ENCODE peak calls at places on chromosomes 3 and 15, in ten cellular contexts. I, L, F, B, E, D, K, X, N and V are unnamed samples.

GRCh38 chr3:157136647-157137387 is 23.1 kb downstream of the CCNL1 start:
- DNase-seq in I (peak), L (peak), F (peak), B (no peak), E (no peak), D (no peak), K (peak), X (peak), N (peak), V (peak)

GRCh38 chr3:130609166-130609574 is 92.2 kb downstream of the COL6A6 start:
- DNase-seq in I (peak), L (peak), F (no peak), B (no peak), E (no peak), D (no peak), K (peak), X (peak), N (peak), V (no peak)

GRCh38 chr3:197010556-197011351 is 18.9 kb downstream of the MELTF start:
- DNase-seq in I (no peak), L (peak), F (no peak), B (no peak), E (no peak), D (no peak), K (no peak), X (no peak), N (no peak), V (no peak)

GRCh38 chr3:46866032-46866595 is 2.9 kb upstream of the MYL3 start:
- DNase-seq in I (no peak), L (peak), F (no peak), B (no peak), E (no peak), D (no peak), K (no peak), X (no peak), N (no peak), V (no peak)

GRCh38 chr3:15096026-15096425 is 2.9 kb downstream of the RBSN start:
- DNase-seq in I (no peak), L (no peak), F (no peak), B (no peak), E (no peak), D (no peak), K (no peak), X (no peak), N (no peak), V (no peak)

GRCh38 chr15:42134617-42135243 is 21.7 kb downstream of the PLA2G4F start:
- DNase-seq in I (no peak), L (no peak), F (peak), B (no peak), E (no peak), D (no peak), K (no peak), X (no peak), N (no peak), V (no peak)

GRCh38 chr3:95615592-95616310 is 1198.6 kb upstream of the EPHA6 start:
- DNase-seq in I (no peak), L (no peak), F (peak), B (no peak), E (no peak), D (peak), K (no peak), X (no peak), N (no peak), V (no peak)

GRCh38 chr3:149479621-149480325 is 5.3 kb downstream of the TM4SF4 start:
- DNase-seq in I (peak), L (no peak), F (no peak), B (no peak), E (no peak), D (peak), K (no peak), X (peak), N (no peak), V (no peak)

GRCh38 chr15:25177955-25178801 is 223.4 kb downstream of the SNRPN start:
- DNase-seq in I (no peak), L (peak), F (no peak), B (no peak), E (no peak), D (no peak), K (peak), X (no peak), N (no peak), V (no peak)

GRCh38 chr3:184135149-184135910 is at the start of gene EIF2B5:
- DNase-seq in I (peak), L (peak), F (peak), B (peak), E (peak), D (peak), K (peak), X (peak), N (peak), V (peak)

GRCh38 chr3:111929484-111929883 is 49.3 kb upstream of the ABHD10 start:
- DNase-seq in I (no peak), L (no peak), F (no peak), B (no peak), E (no peak), D (no peak), K (no peak), X (no peak), N (no peak), V (no peak)

GRCh38 chr15:34610388-34610787 is 26.9 kb upstream of the GOLGA8B start:
- DNase-seq in I (peak), L (no peak), F (peak), B (no peak), E (no peak), D (peak), K (no peak), X (peak), N (no peak), V (peak)

GRCh38 chr3:13277130-13277783 is 142.9 kb downstream of the NUP210 start:
- DNase-seq in I (no peak), L (peak), F (no peak), B (no peak), E (no peak), D (no peak), K (no peak), X (no peak), N (no peak), V (no peak)

GRCh38 chr3:82628385-82629014 is 867.1 kb upstream of the GBE1 start:
- DNase-seq in I (no peak), L (no peak), F (no peak), B (no peak), E (no peak), D (no peak), K (peak), X (no peak), N (no peak), V (no peak)

GRCh38 chr3:9211155-9211950 is 38.1 kb downstream of the SRGAP3 start:
- DNase-seq in I (no peak), L (no peak), F (peak), B (peak), E (peak), D (no peak), K (no peak), X (peak), N (no peak), V (peak)

GRCh38 chr3:13824521-13825316 is 55.2 kb downstream of the WNT7A start:
- DNase-seq in I (no peak), L (peak), F (peak), B (no peak), E (no peak), D (no peak), K (no peak), X (no peak), N (no peak), V (no peak)

GRCh38 chr3:173403376-173403775 is 5.8 kb downstream of the NLGN1 start:
- DNase-seq in I (no peak), L (no peak), F (no peak), B (no peak), E (no peak), D (no peak), K (no peak), X (no peak), N (no peak), V (no peak)

GRCh38 chr15:51718199-51718598 is 19.3 kb downstream of the LYSMD2 start:
- DNase-seq in I (no peak), L (no peak), F (no peak), B (no peak), E (no peak), D (no peak), K (no peak), X (no peak), N (no peak), V (peak)

GRCh38 chr3:156187146-156187769 is 66.9 kb downstream of the KCNAB1 start:
- DNase-seq in I (peak), L (no peak), F (peak), B (no peak), E (no peak), D (no peak), K (no peak), X (peak), N (no peak), V (peak)

GRCh38 chr3:118772036-118773030 is 262.3 kb downstream of the IGSF11 start:
- DNase-seq in I (no peak), L (no peak), F (peak), B (no peak), E (no peak), D (no peak), K (peak), X (peak), N (no peak), V (no peak)

GRCh38 chr3:16142350-16143050 is 32.0 kb upstream of the GALNT15 start:
- DNase-seq in I (no peak), L (no peak), F (no peak), B (no peak), E (no peak), D (no peak), K (no peak), X (no peak), N (no peak), V (no peak)

GRCh38 chr3:61966200-61966599 is 404.8 kb downstream of the PTPRG start:
- DNase-seq in I (no peak), L (no peak), F (no peak), B (no peak), E (no peak), D (no peak), K (no peak), X (no peak), N (no peak), V (no peak)

GRCh38 chr15:63718590-63719035 is 115.1 kb downstream of the HERC1 start:
- DNase-seq in I (peak), L (no peak), F (peak), B (peak), E (peak), D (peak), K (peak), X (peak), N (no peak), V (peak)

GRCh38 chr3:47098910-47099309 is 65.0 kb downstream of the SETD2 start:
- DNase-seq in I (no peak), L (no peak), F (no peak), B (no peak), E (no peak), D (no peak), K (no peak), X (no peak), N (no peak), V (peak)

GRCh38 chr3:55896155-55896554 is 409.0 kb upstream of the WNT5A start:
- DNase-seq in I (no peak), L (no peak), F (no peak), B (no peak), E (no peak), D (no peak), K (no peak), X (no peak), N (no peak), V (no peak)

GRCh38 chr15:74337607-74338211 is 29.7 kb downstream of the CYP11A1 start:
- DNase-seq in I (no peak), L (no peak), F (no peak), B (no peak), E (no peak), D (no peak), K (no peak), X (no peak), N (no peak), V (no peak)

GRCh38 chr3:163018067-163018466 is 1521.5 kb downstream of the OTOL1 start:
- DNase-seq in I (no peak), L (no peak), F (no peak), B (no peak), E (no peak), D (no peak), K (no peak), X (no peak), N (no peak), V (no peak)

GRCh38 chr3:87200059-87200458 is 27.1 kb upstream of the CHMP2B start:
- DNase-seq in I (no peak), L (no peak), F (no peak), B (no peak), E (no peak), D (no peak), K (no peak), X (no peak), N (no peak), V (no peak)
- H3K4me3 ChIP-seq in I (no peak), L (no peak), F (no peak), B (no peak), E (no peak), D (no peak), K (no peak), X (no peak), N (no peak), V (no peak)

GRCh38 chr3:98612587-98612986 is 19.2 kb upstream of the CPOX start:
- DNase-seq in I (peak), L (no peak), F (peak), B (no peak), E (no peak), D (peak), K (peak), X (no peak), N (no peak), V (no peak)
- TF ChIP-seq CTCF in I (peak), L (no peak), F (peak), B (no peak), E (no peak), D (no peak), K (no peak), X (peak), N (no peak), V (no peak)

GRCh38 chr15:26564354-26564753 is 208.5 kb downstream of the GABRB3 start:
- DNase-seq in I (no peak), L (no peak), F (no peak), B (no peak), E (no peak), D (no peak), K (no peak), X (no peak), N (no peak), V (no peak)
- H3K4me3 ChIP-seq in I (no peak), L (no peak), F (no peak), B (no peak), E (no peak), D (no peak), K (no peak), X (no peak), N (no peak), V (no peak)

DNA sequence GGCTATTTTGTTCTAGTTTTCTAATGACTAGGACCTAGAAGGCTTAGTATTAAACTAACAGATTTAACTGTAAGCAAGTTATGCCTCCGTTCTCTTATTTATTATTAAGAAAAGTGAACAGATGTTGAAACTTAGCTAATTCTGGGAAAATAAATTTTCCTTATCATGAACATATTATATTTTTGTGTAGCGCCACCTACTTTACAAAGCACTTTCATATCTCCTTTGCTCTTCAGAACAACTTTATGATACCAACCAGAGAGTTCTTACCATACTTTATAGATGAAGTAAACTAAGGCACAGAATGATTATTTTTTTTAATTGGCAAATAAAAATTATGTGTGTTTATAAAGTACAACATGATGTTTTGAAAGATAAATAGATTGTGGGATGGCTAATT is 59.4 kb downstream of the NME9 start:
- DNase-seq in I (no peak), L (no peak), F (peak), B (no peak), E (no peak), D (no peak), K (no peak), X (peak), N (no peak), V (no peak)
- TF ChIP-seq CTCF in I (no peak), L (no peak), F (peak), B (no peak), E (no peak), D (no peak), K (no peak), X (no peak), N (no peak), V (no peak)

GRCh38 chr15:75367913-75368688 is at the start of gene MAN2C1:
- DNase-seq in I (peak), L (peak), F (peak), B (peak), E (peak), D (peak), K (peak), X (peak), N (peak), V (peak)

GRCh38 chr15:75366163-75366562 is 2.2 kb downstream of the MAN2C1 start:
- DNase-seq in I (no peak), L (no peak), F (no peak), B (no peak), E (no peak), D (no peak), K (no peak), X (no peak), N (no peak), V (no peak)

GRCh38 chr15:75364881-75365280 is 3.5 kb downstream of the MAN2C1 start:
- DNase-seq in I (no peak), L (no peak), F (no peak), B (no peak), E (no peak), D (no peak), K (no peak), X (no peak), N (no peak), V (no peak)

GRCh38 chr15:75368689-75369239 is 357 bp upstream of the MAN2C1 start:
- DNase-seq in I (no peak), L (no peak), F (no peak), B (no peak), E (no peak), D (no peak), K (no peak), X (no peak), N (no peak), V (peak)

DNA sequence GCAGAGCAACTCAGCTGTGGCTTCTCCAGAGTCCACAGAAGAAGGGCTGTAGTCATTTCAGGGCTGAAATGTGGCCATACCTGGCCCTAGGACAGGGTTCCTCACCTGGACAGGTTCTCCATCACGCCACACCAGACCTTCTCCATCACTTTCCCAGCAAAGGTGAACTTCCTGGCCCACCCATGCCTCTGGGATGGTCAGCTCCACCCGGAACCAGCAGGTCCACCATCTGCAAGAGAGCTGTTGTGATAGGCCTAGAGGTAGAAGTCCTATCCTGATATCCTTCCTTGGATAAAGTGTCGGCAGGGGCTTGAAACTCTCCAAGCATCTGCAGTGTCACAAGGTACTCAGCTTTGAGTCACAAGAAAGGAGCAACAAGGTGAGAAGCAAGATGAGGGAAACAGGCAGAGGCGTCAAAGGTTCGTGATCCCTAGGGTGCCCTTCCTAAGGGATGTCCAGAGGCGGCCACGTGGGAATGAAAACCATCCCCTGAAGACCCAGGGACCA is 948 bp downstream of the MAN2C1 start:
- DNase-seq in I (no peak), L (no peak), F (no peak), B (no peak), E (no peak), D (no peak), K (no peak), X (no peak), N (no peak), V (no peak)
- H3K4me3 ChIP-seq in I (peak), L (peak), F (peak), B (peak), E (peak), D (no peak), K (no peak), X (peak), N (peak), V (peak)

GRCh38 chr15:101266034-101266433 is 11.3 kb downstream of the SELENOS start:
- DNase-seq in I (no peak), L (no peak), F (no peak), B (no peak), E (no peak), D (no peak), K (peak), X (peak), N (no peak), V (peak)

GRCh38 chr15:101272584-101272983 is 4.7 kb downstream of the SELENOS start:
- DNase-seq in I (no peak), L (no peak), F (no peak), B (no peak), E (no peak), D (no peak), K (no peak), X (no peak), N (no peak), V (no peak)

GRCh38 chr15:101266787-101267186 is 10.5 kb downstream of the SELENOS start:
- DNase-seq in I (no peak), L (no peak), F (no peak), B (no peak), E (no peak), D (no peak), K (no peak), X (no peak), N (no peak), V (no peak)

GRCh38 chr15:101267320-101268104 is 9.8 kb downstream of the SELENOS start:
- DNase-seq in I (peak), L (peak), F (peak), B (peak), E (peak), D (no peak), K (peak), X (peak), N (no peak), V (peak)

DNA sequence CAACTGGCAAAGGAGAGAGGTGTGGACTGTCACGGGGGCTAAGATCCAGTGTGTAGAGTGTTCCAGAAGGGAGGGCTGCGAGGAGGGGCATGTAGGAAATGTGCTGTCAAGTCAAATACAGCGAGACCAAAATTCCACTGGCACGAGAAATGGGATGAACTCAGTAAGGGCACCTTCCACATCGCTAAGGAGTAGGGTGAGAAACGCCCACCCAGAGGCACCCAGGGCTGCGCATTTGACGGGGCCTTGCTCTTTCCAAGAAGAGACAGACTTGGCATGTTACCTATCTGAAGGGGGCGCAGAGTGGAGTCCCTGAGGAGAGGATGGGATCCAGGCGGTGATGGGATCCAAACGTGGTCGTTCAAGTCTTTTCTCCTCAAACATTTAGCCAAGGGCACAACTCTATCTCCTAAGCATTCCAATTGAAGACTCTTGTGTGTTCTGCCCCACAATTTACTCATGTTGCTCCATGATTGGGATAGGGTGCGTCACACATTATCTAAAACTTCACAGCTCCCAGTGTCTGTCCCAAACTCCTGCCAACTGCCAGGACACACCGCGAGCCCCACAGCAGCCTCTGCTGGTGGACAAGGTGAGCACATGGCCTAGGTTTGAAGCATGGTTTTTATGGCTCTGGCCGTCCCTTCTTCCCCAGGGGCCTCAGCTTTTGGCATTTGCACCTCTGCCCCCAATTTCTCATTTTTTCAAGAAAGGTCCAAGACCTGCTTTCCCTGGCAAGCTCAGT is 7.6 kb downstream of the SELENOS start:
- DNase-seq in I (peak), L (no peak), F (peak), B (no peak), E (no peak), D (peak), K (peak), X (peak), N (no peak), V (no peak)
- TF ChIP-seq CTCF in I (peak), L (peak), F (peak), B (peak), E (peak), D (peak), K (peak), X (peak), N (peak), V (peak)

DNA sequence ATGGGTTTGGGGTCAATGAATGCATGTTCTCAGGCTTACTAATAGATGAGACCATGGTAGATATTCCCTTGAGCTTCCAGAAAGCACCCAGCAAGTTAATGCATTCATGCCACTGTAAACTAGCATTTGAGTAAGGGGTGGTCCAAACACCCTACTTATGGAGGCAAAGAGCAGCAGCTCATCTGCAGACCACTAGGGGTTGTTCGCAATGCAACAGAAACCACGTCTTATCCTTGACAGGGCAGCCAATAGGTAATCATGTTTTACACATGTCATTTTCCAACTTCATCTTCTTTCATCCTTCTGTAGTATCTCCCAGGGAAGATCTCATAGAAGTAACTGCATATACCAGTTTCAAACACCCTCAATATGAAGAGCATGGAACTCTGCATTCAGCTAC is 330.2 kb downstream of the RORA start:
- DNase-seq in I (no peak), L (no peak), F (no peak), B (no peak), E (no peak), D (no peak), K (no peak), X (no peak), N (no peak), V (no peak)
- H3K4me3 ChIP-seq in I (no peak), L (no peak), F (no peak), B (no peak), E (no peak), D (no peak), K (no peak), X (no peak), N (no peak), V (no peak)